ENCODE peak calls at places on chromosomes 12 and 14, in five cellular contexts. O is HEK293T, R is HS-5, V is Right ventricle myocardium superior, G is cardiac septum. L is an unnamed sample.

GRCh38 chr12:125403145-125403789 is 338.0 kb downstream of the AACS start:
- DNase-seq in R (peak), V (no peak), O (peak), G (no peak), L (peak)

GRCh38 chr12:15563683-15564082 is 225.5 kb downstream of the EPS8 start:
- DNase-seq in O (no peak), G (no peak), R (no peak), V (no peak), L (no peak)

GRCh38 chr12:108690191-108690518 is 41.2 kb downstream of the CORO1C start:
- DNase-seq in G (no peak), V (no peak), O (no peak), R (no peak), L (no peak)

GRCh38 chr12:110658882-110659281 is 30.0 kb downstream of the HVCN1 start:
- DNase-seq in V (no peak), O (no peak), R (no peak), G (no peak), L (no peak)

GRCh38 chr12:65879878-65880277 is 55.6 kb downstream of the HMGA2 start:
- DNase-seq in V (no peak), G (no peak), R (peak), O (no peak), L (no peak)

GRCh38 chr14:56216631-56217379 is 98.6 kb downstream of the PELI2 start:
- DNase-seq in R (no peak), V (peak), O (no peak), G (no peak), L (peak)

GRCh38 chr12:125187148-125187733 is 122.0 kb downstream of the AACS start:
- DNase-seq in G (no peak), V (no peak), O (no peak), R (no peak), L (no peak)

GRCh38 chr12:11545438-11546330 is 103.8 kb upstream of the ETV6 start:
- DNase-seq in G (no peak), O (no peak), V (no peak), R (no peak), L (no peak)

GRCh38 chr12:119014368-119014767 is 33.0 kb downstream of the SRRM4 start:
- DNase-seq in R (no peak), G (no peak), V (no peak), O (no peak), L (no peak)

GRCh38 chr12:40015360-40015759 is 90.5 kb downstream of the SLC2A13 start:
- DNase-seq in O (no peak), V (no peak), G (no peak), R (no peak), L (no peak)

GRCh38 chr12:75825686-75826085 is 205.9 kb downstream of the PHLDA1 start:
- DNase-seq in O (no peak), R (peak), V (no peak), G (no peak), L (no peak)

GRCh38 chr14:104345316-104346111 is 207.1 kb downstream of the KIF26A start:
- DNase-seq in O (no peak), G (peak), R (no peak), V (peak), L (no peak)

GRCh38 chr12:7013101-7013500 is 5.2 kb downstream of the LPCAT3 start:
- DNase-seq in G (no peak), V (no peak), R (no peak), O (no peak), L (no peak)

GRCh38 chr14:104158827-104159798 is 20.7 kb downstream of the KIF26A start:
- DNase-seq in O (no peak), G (peak), R (no peak), V (peak), L (no peak)